ENCODE peak calls at places on chromosome 19, in five cellular contexts. One of them, this sample, is unnamed.

GRCh38 chr19:3606690-3607289 is at the start of gene TBXA2R:
- DNase-seq in stomach: peak; percentile 64
- DNase-seq in adipocyte: peak; percentile 80
- DNase-seq in neural crest cell: no peak
- DNase-seq in nephron progenitor cell: peak; percentile 85
- DNase-seq in this sample: peak; percentile 67

GRCh38 chr19:54665530-54665929 is 2.7 kb downstream of the LILRB4 start:
- DNase-seq in stomach: no peak
- DNase-seq in adipocyte: no peak
- DNase-seq in neural crest cell: no peak
- DNase-seq in nephron progenitor cell: no peak
- DNase-seq in this sample: no peak

GRCh38 chr19:43519436-43520088 is 7.4 kb downstream of the ETHE1 start:
- DNase-seq in stomach: peak; percentile 84
- DNase-seq in adipocyte: peak; percentile 96
- DNase-seq in neural crest cell: peak; percentile 81
- DNase-seq in nephron progenitor cell: peak; percentile 89
- DNase-seq in this sample: peak; percentile 88

GRCh38 chr19:10431254-10431942 is 11.1 kb downstream of the PDE4A start:
- DNase-seq in stomach: peak; percentile 44
- DNase-seq in adipocyte: no peak
- DNase-seq in neural crest cell: no peak
- DNase-seq in nephron progenitor cell: no peak
- DNase-seq in this sample: no peak

GRCh38 chr19:13051581-13052165 is 51.0 kb downstream of the LYL1 start:
- DNase-seq in stomach: peak; percentile 88
- DNase-seq in adipocyte: peak; percentile 34
- DNase-seq in neural crest cell: peak; percentile 77
- DNase-seq in nephron progenitor cell: peak; percentile 93
- DNase-seq in this sample: peak; percentile 83

GRCh38 chr19:31461814-31462539 is 112.7 kb upstream of the TSHZ3 start:
- DNase-seq in stomach: no peak
- DNase-seq in adipocyte: no peak
- DNase-seq in neural crest cell: no peak
- DNase-seq in nephron progenitor cell: no peak
- DNase-seq in this sample: no peak

GRCh38 chr19:18322318-18322758 is 538 bp downstream of the LSM4 start:
- DNase-seq in stomach: peak; percentile 55
- DNase-seq in adipocyte: peak; percentile 79
- DNase-seq in neural crest cell: peak; percentile 40
- DNase-seq in nephron progenitor cell: peak; percentile 57
- DNase-seq in this sample: peak; percentile 70

GRCh38 chr19:291561-292280 is 518 bp upstream of the PLPP2 start:
- DNase-seq in stomach: peak; percentile 48
- DNase-seq in adipocyte: peak; percentile 36
- DNase-seq in neural crest cell: no peak
- DNase-seq in nephron progenitor cell: no peak
- DNase-seq in this sample: no peak

GRCh38 chr19:16141043-16141442 is 2.4 kb upstream of the HSH2D start:
- DNase-seq in stomach: no peak
- DNase-seq in adipocyte: no peak
- DNase-seq in neural crest cell: no peak
- DNase-seq in nephron progenitor cell: no peak
- DNase-seq in this sample: no peak

GRCh38 chr19:30640266-30640965 is 268.2 kb downstream of the ZNF536 start:
- DNase-seq in stomach: no peak
- DNase-seq in adipocyte: no peak
- DNase-seq in neural crest cell: no peak
- DNase-seq in nephron progenitor cell: no peak
- DNase-seq in this sample: no peak

GRCh38 chr19:46303702-46304397 is 7.0 kb downstream of the HIF3A start:
- DNase-seq in stomach: peak; percentile 97
- DNase-seq in adipocyte: peak; percentile 37
- DNase-seq in neural crest cell: peak; percentile 64
- DNase-seq in nephron progenitor cell: peak; percentile 95
- DNase-seq in this sample: peak; percentile 82

GRCh38 chr19:38478273-38478971 is 44.9 kb downstream of the RYR1 start:
- DNase-seq in stomach: no peak
- DNase-seq in adipocyte: no peak
- DNase-seq in neural crest cell: peak; percentile 26
- DNase-seq in nephron progenitor cell: no peak
- DNase-seq in this sample: no peak

GRCh38 chr19:3149526-3150505 is 14.0 kb downstream of the GNA15 start:
- DNase-seq in stomach: no peak
- DNase-seq in adipocyte: no peak
- DNase-seq in neural crest cell: no peak
- DNase-seq in nephron progenitor cell: no peak
- DNase-seq in this sample: no peak

GRCh38 chr19:34180709-34181108 is 8.4 kb downstream of the LSM14A start:
- DNase-seq in stomach: no peak
- DNase-seq in adipocyte: no peak
- DNase-seq in neural crest cell: no peak
- DNase-seq in nephron progenitor cell: no peak
- DNase-seq in this sample: no peak

GRCh38 chr19:17802137-17802858 is 7.4 kb downstream of the B3GNT3 start:
- DNase-seq in stomach: no peak
- DNase-seq in adipocyte: no peak
- DNase-seq in neural crest cell: no peak
- DNase-seq in nephron progenitor cell: no peak
- DNase-seq in this sample: no peak

GRCh38 chr19:45348367-45349125 is 8.0 kb downstream of the KLC3 start:
- DNase-seq in stomach: no peak
- DNase-seq in adipocyte: no peak
- DNase-seq in neural crest cell: no peak
- DNase-seq in nephron progenitor cell: no peak
- DNase-seq in this sample: no peak

GRCh38 chr19:27672309-27673047 is 1540.5 kb downstream of the UQCRFS1 start:
- DNase-seq in stomach: peak; percentile 15
- DNase-seq in adipocyte: no peak
- DNase-seq in neural crest cell: no peak
- DNase-seq in nephron progenitor cell: no peak
- DNase-seq in this sample: no peak

GRCh38 chr19:39236527-39236926 is 8.3 kb downstream of the IFNL3 start:
- DNase-seq in stomach: peak; percentile 37
- DNase-seq in adipocyte: no peak
- DNase-seq in neural crest cell: no peak
- DNase-seq in nephron progenitor cell: no peak
- DNase-seq in this sample: no peak

GRCh38 chr19:7841751-7842660 is 12.0 kb downstream of the EVI5L start:
- DNase-seq in stomach: no peak
- DNase-seq in adipocyte: no peak
- DNase-seq in neural crest cell: no peak
- DNase-seq in nephron progenitor cell: no peak
- DNase-seq in this sample: no peak

GRCh38 chr19:41325947-41326706 is 16.2 kb downstream of the CCDC97 start:
- DNase-seq in stomach: no peak
- DNase-seq in adipocyte: peak; percentile 55
- DNase-seq in neural crest cell: no peak
- DNase-seq in nephron progenitor cell: peak; percentile 50
- DNase-seq in this sample: no peak

GRCh38 chr19:17332677-17333581 is 1.7 kb downstream of the ANO8 start:
- DNase-seq in stomach: no peak
- DNase-seq in adipocyte: peak; percentile 39
- DNase-seq in neural crest cell: no peak
- DNase-seq in nephron progenitor cell: peak; percentile 59
- DNase-seq in this sample: peak; percentile 62